ENCODE peak calls at places on chromosome X, in eight cellular contexts. C is WTC11; R is activated CD8-positive, alpha-beta T cell treated with anti-CD3 and anti-CD28 coated beads for 36 hours; G is astrocyte of the cerebellum; F is GM23338; X is sigmoid colon; K is psoas muscle; D is pancreas. U is an unnamed sample.

GRCh38 chrX:1205681-1206611 is 6.5 kb downstream of the CRLF2 start:
- DNase-seq in C (no peak), R (peak; percentile 33), G (peak; percentile 33), F (peak; percentile 98), X (peak; percentile 13), K (no peak), D (no peak), U (no peak)

GRCh38 chrX:41922694-41923171 is 621 bp downstream of the CASK start:
- DNase-seq in C (peak; percentile 34), R (peak; percentile 21), G (no peak), F (peak; percentile 11), X (no peak), K (peak; percentile 58), D (peak; percentile 67), U (peak; percentile 28)

GRCh38 chrX:108221481-108221880 is 129.9 kb downstream of the ATG4A start:
- DNase-seq in C (no peak), R (no peak), G (no peak), F (no peak), X (no peak), K (no peak), D (no peak), U (no peak)

GRCh38 chrX:106748377-106748776 is 21.9 kb downstream of the RNF128 start:
- DNase-seq in C (no peak), R (no peak), G (no peak), F (no peak), X (no peak), K (no peak), D (no peak), U (no peak)

GRCh38 chrX:110852180-110852579 is 56.6 kb upstream of the CHRDL1 start:
- DNase-seq in C (peak; percentile 8), R (peak; percentile 1), G (no peak), F (peak; percentile 37), X (no peak), K (no peak), D (no peak), U (peak; percentile 33)

GRCh38 chrX:24341795-24342194 is 18.6 kb upstream of the SUPT20HL1 start:
- DNase-seq in C (no peak), R (no peak), G (peak; percentile 45), F (no peak), X (no peak), K (no peak), D (no peak), U (no peak)

GRCh38 chrX:28787206-28787605 is 200.0 kb downstream of the IL1RAPL1 start:
- DNase-seq in C (no peak), R (no peak), G (peak; percentile 62), F (no peak), X (no peak), K (no peak), D (no peak), U (no peak)

GRCh38 chrX:51802917-51803688 is 59.9 kb downstream of the GSPT2 start:
- DNase-seq in C (peak; percentile 59), R (peak; percentile 75), G (peak; percentile 16), F (peak; percentile 85), X (peak; percentile 68), K (no peak), D (no peak), U (peak; percentile 36)

GRCh38 chrX:114361076-114361475 is 222.8 kb upstream of the HTR2C start:
- DNase-seq in C (no peak), R (no peak), G (no peak), F (no peak), X (no peak), K (no peak), D (no peak), U (no peak)

DNA sequence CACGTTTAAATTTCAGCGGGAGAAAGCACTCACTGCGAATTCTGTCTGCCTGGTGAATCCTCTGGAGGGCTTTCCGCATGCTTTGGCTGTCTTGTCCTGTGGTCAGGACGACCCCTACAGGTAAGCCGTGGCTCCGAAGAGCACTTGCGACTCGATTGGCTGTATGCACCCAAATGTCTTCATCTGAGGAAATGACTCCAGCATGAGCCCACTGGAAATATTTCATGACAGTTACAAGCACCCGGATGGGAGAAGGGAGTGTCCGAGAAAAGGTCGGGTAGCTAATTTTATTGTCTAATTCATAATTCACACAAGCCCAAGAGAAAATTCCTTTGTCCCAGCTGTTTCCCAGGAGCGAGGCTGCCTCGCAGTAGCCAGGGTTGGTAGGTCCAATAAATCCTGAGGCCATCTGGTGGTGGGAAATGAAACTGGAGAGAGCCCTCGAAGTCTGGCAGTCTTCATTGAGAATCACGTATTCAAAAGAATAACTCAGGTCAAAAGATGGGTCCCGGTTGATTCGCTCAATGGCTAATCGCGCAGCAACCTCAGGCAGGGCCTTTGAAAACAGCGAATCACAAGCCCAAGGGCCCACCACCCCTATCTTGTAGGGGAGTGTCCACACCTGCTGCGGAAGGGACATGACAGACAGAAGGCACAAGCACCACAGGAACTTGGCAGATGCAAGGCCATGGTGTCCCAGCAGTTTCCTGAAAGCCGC is 6.6 kb downstream of the GUCY2F start:
- DNase-seq in C (peak; percentile 57), R (peak; percentile 27), G (peak; percentile 6), F (peak; percentile 74), X (no peak), K (no peak), D (peak; percentile 59), U (no peak)
- TF ChIP-seq CTCF in C (no peak), R (peak; percentile 33), G (peak; percentile 58), F (peak; percentile 63), X (peak; percentile 38), K (peak; percentile 50), D (peak; percentile 56), U (peak; percentile 27)

GRCh38 chrX:57674861-57675260 is 5.2 kb downstream of the NLRP2B start:
- DNase-seq in C (no peak), R (no peak), G (no peak), F (no peak), X (no peak), K (no peak), D (no peak), U (no peak)

GRCh38 chrX:57677132-57677858 is 2.8 kb downstream of the NLRP2B start:
- DNase-seq in C (no peak), R (no peak), G (no peak), F (no peak), X (no peak), K (no peak), D (no peak), U (no peak)

GRCh38 chrX:57681341-57681740 is 1.3 kb upstream of the NLRP2B start:
- DNase-seq in C (no peak), R (no peak), G (no peak), F (no peak), X (no peak), K (no peak), D (no peak), U (no peak)

GRCh38 chrX:57678686-57679428 is 1.2 kb downstream of the NLRP2B start:
- DNase-seq in C (no peak), R (no peak), G (no peak), F (no peak), X (no peak), K (no peak), D (no peak), U (no peak)

DNA sequence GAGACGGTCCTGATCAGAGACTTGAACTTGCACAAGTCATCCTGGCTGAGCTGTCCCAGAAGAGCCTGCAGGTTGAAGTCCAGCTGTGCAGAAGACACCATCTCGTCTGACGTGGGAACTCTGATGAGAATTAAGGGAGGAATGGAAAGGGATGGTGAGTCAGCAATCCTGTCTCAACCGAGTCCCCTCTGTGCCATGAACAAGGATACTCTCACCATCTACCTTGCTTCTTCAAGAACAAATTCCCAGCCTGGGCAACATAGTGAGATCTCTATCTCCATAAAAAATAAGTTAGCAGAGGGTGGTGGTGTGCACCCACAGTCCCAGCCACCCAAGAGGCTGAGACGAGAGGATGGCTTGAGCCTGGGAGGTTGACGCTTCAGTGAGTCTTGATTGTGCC is at the start of gene NLRP2B:
- DNase-seq in C (no peak), R (no peak), G (no peak), F (no peak), X (no peak), K (no peak), D (no peak), U (no peak)
- TF ChIP-seq CTCF in C (no peak), R (no peak), G (no peak), F (no peak), X (no peak), K (no peak), D (no peak), U (no peak)

GRCh38 chrX:63506320-63506719 is 155.2 kb upstream of the SPIN4 start:
- DNase-seq in C (no peak), R (no peak), G (peak; percentile 22), F (peak; percentile 61), X (no peak), K (no peak), D (no peak), U (peak; percentile 6)
- TF ChIP-seq CTCF in C (no peak), R (no peak), G (peak; percentile 11), F (peak; percentile 48), X (peak; percentile 17), K (peak; percentile 42), D (no peak), U (peak; percentile 1)

DNA sequence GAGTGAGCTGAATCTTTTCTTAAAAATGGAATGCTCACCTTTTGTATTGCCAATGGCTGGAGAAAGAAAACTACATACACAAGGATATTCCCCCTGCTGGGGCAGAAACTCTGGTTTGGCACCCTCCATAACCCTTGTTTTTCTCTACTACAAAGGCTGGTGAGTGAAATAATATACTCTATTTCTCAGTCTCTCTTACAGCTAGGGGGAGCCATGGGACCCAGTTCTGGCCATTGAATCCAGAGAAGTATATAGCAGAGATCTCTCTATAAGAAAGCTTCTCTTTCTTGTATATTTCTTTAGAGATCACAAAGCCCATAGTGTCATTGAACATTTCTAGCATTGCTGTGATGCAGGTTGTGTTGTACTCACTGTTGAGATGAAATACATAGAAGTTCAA is 49.8 kb downstream of the SMPX start:
- DNase-seq in C (peak; percentile 10), R (no peak), G (no peak), F (peak; percentile 36), X (no peak), K (no peak), D (no peak), U (no peak)
- TF ChIP-seq CTCF in C (no peak), R (no peak), G (no peak), F (peak; percentile 50), X (no peak), K (no peak), D (no peak), U (no peak)

DNA sequence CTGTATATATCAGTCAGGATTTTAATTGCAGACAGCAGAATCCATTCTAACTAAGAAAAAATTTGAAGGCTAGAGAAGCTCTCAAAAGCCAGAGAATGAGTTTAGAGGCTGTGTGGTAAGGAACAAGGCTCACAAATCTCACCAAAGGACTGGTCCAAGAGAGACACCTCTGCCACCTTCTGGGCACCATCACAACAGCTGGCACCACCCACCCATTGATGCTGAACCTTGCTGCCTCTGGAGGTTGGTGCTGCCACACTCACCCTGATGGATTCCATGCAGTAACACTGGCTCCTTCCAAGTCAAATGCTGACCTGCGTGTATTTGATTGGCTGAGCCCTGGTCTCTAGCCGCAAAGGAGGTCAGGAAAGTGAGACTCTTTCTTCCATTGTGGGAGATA is 100.8 kb downstream of the BEND2 start:
- DNase-seq in C (no peak), R (peak; percentile 3), G (no peak), F (peak; percentile 2), X (no peak), K (no peak), D (no peak), U (no peak)
- TF ChIP-seq CTCF in C (no peak), R (no peak), G (no peak), F (no peak), X (no peak), K (no peak), D (no peak), U (no peak)

GRCh38 chrX:87265518-87265917 is 252.1 kb upstream of the KLHL4 start:
- DNase-seq in C (no peak), R (no peak), G (no peak), F (no peak), X (no peak), K (no peak), D (no peak), U (no peak)
- TF ChIP-seq CTCF in C (no peak), R (no peak), G (no peak), F (no peak), X (no peak), K (no peak), D (no peak), U (no peak)

GRCh38 chrX:154986826-154987575 is 35.5 kb downstream of the F8 start:
- DNase-seq in C (no peak), R (no peak), G (no peak), F (no peak), X (no peak), K (no peak), D (no peak), U (no peak)
- TF ChIP-seq CTCF in C (no peak), R (no peak), G (no peak), F (no peak), X (no peak), K (no peak), D (no peak), U (no peak)